ENCODE peak calls at places on chromosomes 11 and 22, in seven cellular contexts. R is H1, M is neuronal stem cell, I is IMR-90, Q is mesendoderm, F is H9, B is trophoblast cell. E is an unnamed sample.

GRCh38 chr11:36622431-36623136 is 24.5 kb upstream of the RAG2 start:
- DNase-seq in R (no peak), M (no peak), I (peak), Q (no peak), F (no peak), B (peak), E (peak)

GRCh38 chr22:40654522-40655167 is 18.1 kb upstream of the MRTFA start:
- DNase-seq in R (no peak), M (no peak), I (peak), Q (peak), F (peak), B (peak), E (peak)

GRCh38 chr11:5620606-5621521 is 3.9 kb upstream of the TRIM34 start:
- DNase-seq in R (no peak), M (no peak), I (peak), Q (peak), F (no peak), B (peak), E (peak)

GRCh38 chr11:47586043-47586442 is 435 bp upstream of the FAM180B start:
- DNase-seq in R (no peak), M (no peak), I (no peak), Q (no peak), F (no peak), B (no peak), E (no peak)

GRCh38 chr11:47905358-47906059 is 57.4 kb upstream of the NUP160 start:
- DNase-seq in R (no peak), M (no peak), I (peak), Q (no peak), F (no peak), B (peak), E (peak)

GRCh38 chr11:205221-206001 is 1.8 kb downstream of the BET1L start:
- DNase-seq in R (peak), M (no peak), I (no peak), Q (no peak), F (no peak), B (no peak), E (no peak)

GRCh38 chr11:94271885-94272372 is 32.5 kb upstream of the IZUMO1R start:
- DNase-seq in R (no peak), M (no peak), I (no peak), Q (no peak), F (no peak), B (peak), E (no peak)

GRCh38 chr22:24186352-24186740 is 5.1 kb downstream of the SUSD2 start:
- DNase-seq in R (no peak), M (no peak), I (no peak), Q (no peak), F (no peak), B (peak), E (no peak)

GRCh38 chr11:19713221-19714092 is 820 bp downstream of the NAV2 start:
- DNase-seq in R (peak), M (no peak), I (no peak), Q (peak), F (peak), B (peak), E (peak)

GRCh38 chr22:18065256-18065655 is 12.5 kb upstream of the PEX26 start:
- DNase-seq in R (peak), M (no peak), I (no peak), Q (peak), F (peak), B (peak), E (no peak)

GRCh38 chr22:26610072-26610958 is 7.5 kb downstream of the CRYBB1 start:
- DNase-seq in R (no peak), M (no peak), I (peak), Q (no peak), F (no peak), B (no peak), E (peak)

GRCh38 chr11:67379061-67380058 is 6.0 kb upstream of the CLCF1 start:
- DNase-seq in R (no peak), M (no peak), I (no peak), Q (no peak), F (no peak), B (no peak), E (peak)

GRCh38 chr11:73623651-73624050 is 22.7 kb upstream of the PLEKHB1 start:
- DNase-seq in R (no peak), M (no peak), I (no peak), Q (no peak), F (no peak), B (peak), E (no peak)

GRCh38 chr11:39236916-39237315 is 2222.5 kb downstream of the LRRC4C start:
- DNase-seq in R (no peak), M (peak), I (no peak), Q (no peak), F (no peak), B (no peak), E (no peak)

GRCh38 chr22:48803993-48804810 is 1023.5 kb downstream of the BRD1 start:
- DNase-seq in R (no peak), M (no peak), I (no peak), Q (no peak), F (no peak), B (no peak), E (no peak)

GRCh38 chr11:10878408-10879214 is 20.8 kb upstream of the ZBED5 start:
- DNase-seq in R (no peak), M (peak), I (peak), Q (peak), F (peak), B (peak), E (peak)

GRCh38 chr11:43947815-43948214 is 5.4 kb downstream of the C11orf96 start:
- DNase-seq in R (no peak), M (no peak), I (no peak), Q (no peak), F (no peak), B (no peak), E (no peak)

GRCh38 chr11:103863497-103863896 is 172.9 kb upstream of the DDI1 start:
- DNase-seq in R (no peak), M (no peak), I (peak), Q (no peak), F (no peak), B (peak), E (peak)

GRCh38 chr22:42269407-42270177 is 861 bp downstream of the TCF20 start:
- DNase-seq in R (peak), M (no peak), I (no peak), Q (peak), F (peak), B (peak), E (peak)

GRCh38 chr22:43848366-43849171 is 13.7 kb downstream of the SULT4A1 start:
- DNase-seq in R (no peak), M (no peak), I (peak), Q (peak), F (peak), B (no peak), E (no peak)

GRCh38 chr22:45268167-45268957 is 16.4 kb upstream of the UPK3A start:
- DNase-seq in R (peak), M (peak), I (no peak), Q (peak), F (peak), B (peak), E (peak)

GRCh38 chr11:58301576-58301975 is 33.5 kb upstream of the OR10W1 start:
- DNase-seq in R (no peak), M (no peak), I (peak), Q (no peak), F (no peak), B (no peak), E (no peak)

DNA sequence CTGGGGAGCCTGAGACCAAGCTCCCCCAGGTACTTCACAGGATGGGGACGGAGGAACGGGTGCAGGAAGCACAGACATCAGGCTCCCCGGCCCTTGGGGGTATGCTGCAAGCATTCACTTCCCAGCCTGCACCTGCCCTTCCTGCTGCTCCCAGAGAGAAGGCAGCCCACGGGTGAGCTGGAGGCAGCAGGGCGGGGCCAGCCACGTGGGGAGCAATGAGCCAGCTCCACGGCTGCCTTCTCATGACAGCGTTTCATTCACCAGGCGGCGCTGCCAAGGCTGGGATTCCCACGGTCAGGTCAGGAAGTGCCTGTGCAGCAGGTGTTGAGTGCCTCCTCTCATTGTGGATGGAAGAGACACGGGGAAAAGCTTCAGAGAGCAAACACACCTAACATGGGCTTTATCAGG is 14.5 kb upstream of the PHLDA2 start:
- DNase-seq in R (no peak), M (no peak), I (no peak), Q (no peak), F (no peak), B (no peak), E (no peak)
- H2BK120ac ChIP-seq in R (no peak), M (no peak), I (no peak), Q (no peak), F (no peak), B (no peak), E (no peak)

GRCh38 chr11:114077482-114078305 is 18.2 kb downstream of the ZBTB16 start:
- DNase-seq in R (no peak), M (no peak), I (no peak), Q (peak), F (no peak), B (no peak), E (no peak)

GRCh38 chr11:114075343-114075610 is 15.8 kb downstream of the ZBTB16 start:
- DNase-seq in R (no peak), M (no peak), I (no peak), Q (no peak), F (no peak), B (no peak), E (no peak)

GRCh38 chr11:114076974-114077373 is 17.5 kb downstream of the ZBTB16 start:
- DNase-seq in R (no peak), M (no peak), I (no peak), Q (peak), F (no peak), B (no peak), E (peak)

GRCh38 chr11:114074546-114075342 is 15.2 kb downstream of the ZBTB16 start:
- DNase-seq in R (no peak), M (no peak), I (no peak), Q (no peak), F (no peak), B (no peak), E (no peak)

DNA sequence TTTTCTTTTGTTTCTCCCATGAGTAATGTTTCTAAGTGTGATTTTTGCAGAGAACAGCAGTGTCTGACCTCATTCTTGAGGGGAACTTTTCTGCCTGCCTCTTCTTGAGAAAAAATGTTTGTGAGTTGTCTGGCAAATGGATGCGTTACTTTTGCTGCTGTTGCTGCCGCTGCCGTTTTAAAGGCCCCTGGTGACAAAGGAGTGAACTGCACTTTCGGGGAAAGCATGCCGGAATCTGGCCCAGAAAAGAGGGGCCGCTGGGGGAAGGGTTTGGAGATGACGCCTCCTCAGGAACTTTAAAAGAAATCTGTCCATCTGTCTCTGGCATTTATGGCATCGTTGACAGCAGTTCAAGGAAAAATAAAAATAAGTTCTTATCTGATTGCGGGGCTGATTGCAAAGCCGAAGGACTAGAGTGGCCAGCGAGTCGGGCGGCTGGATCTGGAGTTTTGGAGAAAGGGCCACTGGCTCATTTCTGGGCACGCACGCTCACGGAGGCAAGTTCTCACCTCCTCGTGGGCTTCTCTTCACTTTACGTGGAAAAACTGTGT is 16.5 kb downstream of the ZBTB16 start:
- DNase-seq in R (peak), M (peak), I (peak), Q (peak), F (peak), B (peak), E (peak)
- H3K27ac ChIP-seq in R (no peak), M (no peak), I (no peak), Q (no peak), F (no peak), B (no peak), E (no peak)

GRCh38 chr11:129144256-129144655 is 47.9 kb downstream of the ARHGAP32 start:
- DNase-seq in R (no peak), M (no peak), I (no peak), Q (no peak), F (no peak), B (no peak), E (no peak)
- H2BK120ac ChIP-seq in R (no peak), M (no peak), I (peak), Q (no peak), F (no peak), B (no peak), E (no peak)

GRCh38 chr11:111982532-111983186 is 42.5 kb upstream of the DLAT start:
- DNase-seq in R (no peak), M (no peak), I (no peak), Q (peak), F (no peak), B (no peak), E (no peak)

GRCh38 chr11:111980062-111980461 is 42.9 kb downstream of the DIXDC1 start:
- DNase-seq in R (no peak), M (no peak), I (no peak), Q (no peak), F (no peak), B (no peak), E (no peak)

GRCh38 chr11:111983187-111983986 is 41.8 kb upstream of the DLAT start:
- DNase-seq in R (peak), M (peak), I (peak), Q (peak), F (peak), B (peak), E (peak)

GRCh38 chr11:111981270-111981669 is 43.9 kb upstream of the DLAT start:
- DNase-seq in R (no peak), M (no peak), I (no peak), Q (no peak), F (no peak), B (no peak), E (no peak)

DNA sequence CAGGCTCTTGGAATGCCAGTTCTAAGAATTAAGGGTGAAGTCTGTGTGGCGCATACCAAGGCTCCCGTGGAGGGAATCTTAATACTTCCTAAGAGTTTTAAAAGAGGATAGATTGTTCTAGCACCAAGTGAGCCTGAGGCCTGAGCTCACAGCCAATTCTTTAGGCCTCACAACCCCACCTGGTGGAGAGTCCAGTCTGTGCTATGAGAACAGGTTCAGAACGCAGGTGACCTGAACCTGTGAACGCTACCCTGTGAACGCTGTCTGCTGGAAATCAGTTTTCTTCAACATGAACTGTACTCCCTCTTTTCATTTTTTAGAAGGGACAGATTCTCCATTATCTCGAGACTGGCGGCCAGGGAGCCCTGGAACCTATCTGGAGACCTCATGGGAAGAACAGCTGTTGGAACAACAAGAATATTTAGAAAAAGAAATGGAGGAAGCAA is 43.2 kb upstream of the DLAT start:
- DNase-seq in R (peak), M (peak), I (peak), Q (peak), F (peak), B (peak), E (peak)
- H3K27ac ChIP-seq in R (no peak), M (no peak), I (no peak), Q (no peak), F (peak), B (no peak), E (peak)

DNA sequence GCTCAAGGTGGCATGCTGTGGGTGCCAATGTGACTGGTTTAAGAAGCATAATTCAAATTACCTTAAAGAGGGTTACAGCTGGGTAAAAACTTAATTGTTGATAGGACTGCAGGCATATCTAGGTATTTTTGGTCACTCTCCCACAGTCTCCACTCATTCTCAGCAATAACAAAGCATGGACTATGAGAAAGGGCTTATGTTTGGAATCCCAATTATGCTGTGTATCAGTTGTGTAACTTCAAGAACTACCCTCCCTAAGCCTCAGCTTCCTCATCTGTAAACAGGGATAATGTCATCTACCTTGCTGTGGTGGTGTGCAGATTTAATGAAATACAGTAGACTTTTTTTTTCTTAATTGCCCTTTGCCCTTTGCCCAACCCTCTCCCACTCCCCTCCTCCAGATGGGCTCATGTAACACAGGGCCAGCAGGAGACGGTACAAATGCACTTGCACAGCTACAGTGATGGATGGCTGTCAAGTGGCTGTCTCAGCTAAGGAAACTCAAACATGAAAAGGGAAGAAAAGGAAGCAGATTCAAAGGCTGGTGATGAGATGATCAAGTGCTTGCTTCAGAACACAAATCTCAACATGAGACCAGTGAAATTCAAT is 37.6 kb downstream of the MAP6 start:
- DNase-seq in R (no peak), M (no peak), I (peak), Q (no peak), F (no peak), B (peak), E (no peak)
- H2BK120ac ChIP-seq in R (no peak), M (no peak), I (no peak), Q (no peak), F (no peak), B (no peak), E (no peak)

DNA sequence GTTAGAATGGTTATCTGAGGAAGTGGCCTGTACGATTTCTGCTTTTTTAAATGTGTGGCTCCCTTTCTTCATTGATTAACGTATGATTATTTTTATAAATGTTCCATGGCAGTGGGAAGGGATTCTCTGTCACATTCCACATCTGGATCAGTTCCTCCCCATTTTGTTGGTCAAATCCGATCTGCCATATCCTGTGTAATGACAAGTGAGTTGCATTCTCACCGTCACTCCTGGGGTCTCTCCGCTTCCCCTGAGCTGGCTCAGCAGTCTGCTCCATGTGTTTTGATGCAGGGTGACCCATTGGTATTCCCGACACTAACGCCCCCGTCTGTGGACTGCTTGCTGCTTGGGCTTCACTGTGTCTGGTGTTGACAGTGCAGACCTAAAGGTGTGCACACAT is 20.4 kb downstream of the NEAT1 start:
- DNase-seq in R (no peak), M (no peak), I (peak), Q (no peak), F (no peak), B (peak), E (peak)
- H3K27ac ChIP-seq in R (no peak), M (no peak), I (peak), Q (no peak), F (no peak), B (peak), E (peak)

GRCh38 chr11:8068605-8069221 is 12.3 kb upstream of the TUB start:
- DNase-seq in R (no peak), M (no peak), I (peak), Q (no peak), F (peak), B (no peak), E (peak)
- H2BK120ac ChIP-seq in R (no peak), M (no peak), I (peak), Q (no peak), F (no peak), B (no peak), E (no peak)

GRCh38 chr11:12854297-12854661 is 154.8 kb upstream of the RASSF10 start:
- DNase-seq in R (no peak), M (no peak), I (no peak), Q (no peak), F (no peak), B (no peak), E (no peak)
- H3K27ac ChIP-seq in R (no peak), M (no peak), I (no peak), Q (no peak), F (no peak), B (no peak), E (peak)

DNA sequence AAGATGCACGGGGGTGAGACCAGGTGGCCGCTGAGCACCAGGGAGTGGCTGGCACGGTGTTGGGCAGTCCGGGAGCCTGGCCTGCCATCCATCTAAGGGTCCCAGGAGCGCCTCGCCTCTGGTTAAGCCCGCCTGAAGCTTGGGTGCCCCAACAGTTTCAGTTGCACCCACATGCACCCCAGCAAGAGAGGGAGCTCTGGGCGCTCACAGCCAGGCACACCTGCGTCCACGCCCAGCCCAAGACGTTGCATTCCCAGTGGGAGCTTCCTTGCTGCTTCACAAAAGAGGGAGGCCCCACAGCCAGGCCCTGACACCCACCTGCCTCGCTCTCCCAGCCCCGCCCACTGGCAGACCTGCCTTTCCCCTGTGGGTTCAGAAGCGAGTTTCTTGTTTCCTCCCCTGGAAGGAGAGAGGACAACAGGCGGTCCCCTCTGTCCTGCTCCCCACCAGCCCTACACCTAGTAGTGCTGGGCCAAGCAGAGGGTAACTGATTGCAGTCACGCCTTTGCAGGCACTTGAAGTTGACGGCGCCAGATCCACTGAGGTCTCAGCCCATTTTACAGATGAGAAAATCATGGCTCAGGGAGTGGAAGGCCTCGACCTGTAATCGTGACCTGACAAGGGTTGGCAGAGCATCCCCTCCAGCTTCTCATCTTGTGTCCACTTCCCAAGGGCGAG is 35.4 kb downstream of the OSBPL5 start:
- DNase-seq in R (no peak), M (no peak), I (no peak), Q (no peak), F (no peak), B (no peak), E (no peak)
- H2BK120ac ChIP-seq in R (no peak), M (no peak), I (no peak), Q (no peak), F (no peak), B (no peak), E (no peak)

GRCh38 chr11:60871378-60872061 is 4.2 kb downstream of the ZP1 start:
- DNase-seq in R (no peak), M (no peak), I (peak), Q (no peak), F (no peak), B (no peak), E (peak)

GRCh38 chr11:60874421-60875365 is 7.4 kb downstream of the ZP1 start:
- DNase-seq in R (no peak), M (no peak), I (no peak), Q (no peak), F (no peak), B (no peak), E (no peak)

GRCh38 chr11:60873533-60873932 is 6.2 kb downstream of the ZP1 start:
- DNase-seq in R (no peak), M (no peak), I (no peak), Q (no peak), F (no peak), B (no peak), E (no peak)

GRCh38 chr11:60872124-60872951 is 5.0 kb downstream of the ZP1 start:
- DNase-seq in R (no peak), M (no peak), I (peak), Q (no peak), F (no peak), B (no peak), E (peak)

GRCh38 chr11:60872952-60873524 is 5.7 kb downstream of the ZP1 start:
- DNase-seq in R (peak), M (no peak), I (peak), Q (peak), F (peak), B (no peak), E (peak)
- H3K27ac ChIP-seq in R (no peak), M (no peak), I (peak), Q (no peak), F (no peak), B (no peak), E (peak)

E was measured in mesenchymal stem cell.